ENCODE peak calls at places on chromosomes 11 and 22, in six cellular contexts. A is SK-N-SH, K is H1, L is K562, U is GM12878, Q is GM12892. J is an unnamed sample.

GRCh38 chr11:77517226-77517625 is 43.3 kb upstream of the PAK1 start:
- DNase-seq in A (no peak), K (peak; percentile 13), L (no peak), U (no peak), Q (no peak), J (no peak)

GRCh38 chr11:18617688-18618340 is 16.3 kb downstream of the SPTY2D1 start:
- DNase-seq in A (no peak), K (no peak), L (no peak), U (peak; percentile 15), Q (no peak), J (no peak)

GRCh38 chr22:22398530-22399327 is 109.8 kb downstream of the ZNF280B start:
- DNase-seq in A (no peak), K (no peak), L (no peak), U (no peak), Q (no peak), J (no peak)

GRCh38 chr11:96412761-96413381 is 23.1 kb downstream of the JRKL start:
- DNase-seq in A (no peak), K (no peak), L (no peak), U (no peak), Q (no peak), J (no peak)

GRCh38 chr11:34671946-34672345 is 51.1 kb downstream of the EHF start:
- DNase-seq in A (no peak), K (no peak), L (no peak), U (no peak), Q (no peak), J (no peak)

GRCh38 chr11:70544774-70545625 is 146.7 kb downstream of the CTTN start:
- DNase-seq in A (no peak), K (no peak), L (no peak), U (no peak), Q (no peak), J (no peak)

GRCh38 chr11:61680622-61681191 is 516 bp downstream of the DAGLA start:
- DNase-seq in A (no peak), K (no peak), L (no peak), U (no peak), Q (no peak), J (no peak)

GRCh38 chr11:71996946-71997345 is 1.8 kb upstream of the IL18BP start:
- DNase-seq in A (no peak), K (no peak), L (no peak), U (no peak), Q (no peak), J (no peak)

GRCh38 chr22:20885557-20886323 is 26.9 kb downstream of the SNAP29 start:
- DNase-seq in A (peak; percentile 84), K (peak; percentile 90), L (peak; percentile 97), U (no peak), Q (peak; percentile 51), J (peak; percentile 71)

GRCh38 chr11:103545551-103545950 is 436.3 kb downstream of the DYNC2H1 start:
- DNase-seq in A (no peak), K (no peak), L (no peak), U (no peak), Q (no peak), J (no peak)

GRCh38 chr11:86255896-86256295 is 11.3 kb downstream of the EED start:
- DNase-seq in A (no peak), K (no peak), L (no peak), U (peak; percentile 59), Q (no peak), J (no peak)

GRCh38 chr22:32044913-32045312 is 1.9 kb downstream of the SLC5A1 start:
- DNase-seq in A (peak; percentile 43), K (no peak), L (no peak), U (no peak), Q (no peak), J (no peak)

GRCh38 chr11:27830206-27830605 is 130.0 kb upstream of the BDNF start:
- DNase-seq in A (no peak), K (no peak), L (no peak), U (no peak), Q (no peak), J (no peak)

GRCh38 chr22:50293441-50294318 is 13.8 kb downstream of the PLXNB2 start:
- DNase-seq in A (peak; percentile 60), K (peak; percentile 90), L (no peak), U (no peak), Q (no peak), J (no peak)

GRCh38 chr11:64095286-64095825 is 59.6 kb downstream of the FLRT1 start:
- DNase-seq in A (no peak), K (no peak), L (no peak), U (no peak), Q (no peak), J (no peak)

GRCh38 chr11:64092761-64093136 is 57.0 kb downstream of the FLRT1 start:
- DNase-seq in A (no peak), K (no peak), L (no peak), U (no peak), Q (no peak), J (no peak)

GRCh38 chr11:64092119-64092760 is 56.5 kb downstream of the FLRT1 start:
- DNase-seq in A (no peak), K (no peak), L (peak; percentile 35), U (no peak), Q (no peak), J (no peak)

GRCh38 chr11:64094463-64095223 is 58.9 kb downstream of the FLRT1 start:
- DNase-seq in A (no peak), K (no peak), L (peak; percentile 56), U (no peak), Q (no peak), J (no peak)

GRCh38 chr11:64093233-64094039 is 57.7 kb downstream of the FLRT1 start:
- DNase-seq in A (no peak), K (no peak), L (peak; percentile 28), U (no peak), Q (no peak), J (no peak)
- TF ChIP-seq TAF1 in A (no peak), K (no peak), L (no peak), U (no peak), Q (no peak), J (no peak)

GRCh38 chr11:84425704-84426103 is 1139.5 kb upstream of the CCDC90B start:
- DNase-seq in A (no peak), K (no peak), L (no peak), U (no peak), Q (no peak), J (no peak)

GRCh38 chr11:84414936-84415335 is 1128.8 kb upstream of the CCDC90B start:
- DNase-seq in A (no peak), K (no peak), L (no peak), U (no peak), Q (no peak), J (no peak)

GRCh38 chr11:84419576-84419975 is 1133.4 kb upstream of the CCDC90B start:
- DNase-seq in A (no peak), K (no peak), L (no peak), U (no peak), Q (no peak), J (no peak)

DNA sequence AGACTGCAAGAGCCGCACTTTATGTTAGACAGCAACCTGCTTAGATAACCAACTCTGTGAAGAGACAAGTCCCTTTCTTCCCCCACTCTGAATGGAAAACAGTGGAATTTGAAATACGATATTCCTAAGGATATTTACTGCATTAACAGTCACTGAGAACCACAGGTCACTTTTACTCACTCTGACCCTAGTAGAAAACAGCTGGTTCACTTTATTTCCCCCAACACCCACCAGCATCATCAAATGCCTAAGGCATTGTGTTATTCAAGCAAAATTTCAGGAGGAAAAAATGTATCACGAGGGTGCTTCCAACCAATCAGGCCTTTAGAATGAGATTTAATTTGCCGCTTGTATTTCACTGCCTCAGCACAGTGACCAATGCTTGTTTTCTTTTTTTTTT is 1134.1 kb upstream of the CCDC90B start:
- DNase-seq in A (no peak), K (no peak), L (no peak), U (no peak), Q (no peak), J (no peak)
- TF ChIP-seq TAF1 in A (no peak), K (no peak), L (no peak), U (no peak), Q (no peak), J (no peak)

GRCh38 chr11:122271747-122272146 is 155.7 kb upstream of the BLID start:
- DNase-seq in A (no peak), K (no peak), L (no peak), U (no peak), Q (no peak), J (no peak)

GRCh38 chr11:122271167-122271566 is 155.2 kb upstream of the BLID start:
- DNase-seq in A (no peak), K (no peak), L (no peak), U (no peak), Q (no peak), J (no peak)

GRCh38 chr11:122267602-122268001 is 151.6 kb upstream of the BLID start:
- DNase-seq in A (peak; percentile 21), K (no peak), L (no peak), U (no peak), Q (no peak), J (no peak)

GRCh38 chr11:122264121-122264520 is 148.1 kb upstream of the BLID start:
- DNase-seq in A (no peak), K (no peak), L (no peak), U (no peak), Q (no peak), J (no peak)

GRCh38 chr11:122268601-122269130 is 152.7 kb upstream of the BLID start:
- DNase-seq in A (no peak), K (no peak), L (no peak), U (no peak), Q (no peak), J (no peak)
- TF ChIP-seq TAF1 in A (no peak), K (no peak), L (no peak), U (no peak), Q (no peak), J (no peak)

GRCh38 chr11:41449483-41450050 is 9.9 kb downstream of the LRRC4C start:
- DNase-seq in A (no peak), K (no peak), L (no peak), U (no peak), Q (no peak), J (no peak)

GRCh38 chr11:41451011-41451410 is 8.4 kb downstream of the LRRC4C start:
- DNase-seq in A (no peak), K (no peak), L (no peak), U (no peak), Q (no peak), J (no peak)

GRCh38 chr11:41446107-41446506 is 13.3 kb downstream of the LRRC4C start:
- DNase-seq in A (no peak), K (no peak), L (no peak), U (no peak), Q (no peak), J (no peak)

DNA sequence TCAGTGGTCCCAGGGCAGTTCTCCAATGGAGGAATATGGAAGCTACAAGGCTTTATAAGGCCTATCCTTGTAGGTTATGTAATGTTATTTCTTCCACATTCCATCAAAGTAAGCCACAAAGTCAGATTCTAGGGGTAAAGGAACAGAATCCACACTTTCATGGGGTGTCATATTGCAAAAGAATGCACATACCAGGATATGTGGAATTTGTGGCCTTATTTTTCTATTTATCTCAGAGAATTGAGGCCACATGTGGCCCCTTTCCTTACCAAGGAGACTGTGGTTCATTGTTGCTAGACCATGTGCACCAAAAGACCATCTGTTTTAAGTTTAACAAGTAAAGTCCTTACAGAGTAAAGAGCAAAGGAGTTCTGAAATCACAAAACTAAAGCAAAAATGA is 12.9 kb downstream of the LRRC4C start:
- DNase-seq in A (no peak), K (no peak), L (no peak), U (no peak), Q (no peak), J (no peak)
- TF ChIP-seq TAF1 in A (no peak), K (no peak), L (no peak), U (no peak), Q (no peak), J (no peak)

GRCh38 chr11:9263840-9264380 is 1.2 kb downstream of the DENND5A start:
- DNase-seq in A (peak; percentile 39), K (no peak), L (peak; percentile 40), U (peak; percentile 82), Q (peak; percentile 56), J (peak; percentile 66)
- TF ChIP-seq TAF1 in A (no peak), K (no peak), L (no peak), U (peak; percentile 29), Q (no peak), J (no peak)